ENCODE peak calls at places on chromosome 11, in six cellular contexts. One of them, this sample, is unnamed.

GRCh38 chr11:2781413-2782274 is 81.8 kb upstream of the KCNQ1OT1 start:
- DNase-seq in stimulated activated CD8-positive, alpha-beta memory T cell treated with anti-CD3 and anti-CD28 coated beads, Interleukin-12 subunit alpha, Interleukin-12 subunit beta, amount 100 ng/mL, for 4 hours: no peak
- DNase-seq in osteocyte: peak
- DNase-seq in stimulated activated CD4-positive, alpha-beta T cell treated with anti-CD3 and anti-CD28 coated beads, Interleukin-2, amount 100 ng/mL, for 24 hours: no peak
- DNase-seq in pancreas: peak
- DNase-seq in SJCRH30: no peak
- DNase-seq in this sample: peak

GRCh38 chr11:36333897-36334296 is 37.8 kb downstream of the PRR5L start:
- DNase-seq in stimulated activated CD8-positive, alpha-beta memory T cell treated with anti-CD3 and anti-CD28 coated beads, Interleukin-12 subunit alpha, Interleukin-12 subunit beta, amount 100 ng/mL, for 4 hours: no peak
- DNase-seq in osteocyte: no peak
- DNase-seq in stimulated activated CD4-positive, alpha-beta T cell treated with anti-CD3 and anti-CD28 coated beads, Interleukin-2, amount 100 ng/mL, for 24 hours: no peak
- DNase-seq in pancreas: no peak
- DNase-seq in SJCRH30: peak
- DNase-seq in this sample: peak

GRCh38 chr11:134976540-134976939 is 564.5 kb upstream of the B3GAT1 start:
- DNase-seq in stimulated activated CD8-positive, alpha-beta memory T cell treated with anti-CD3 and anti-CD28 coated beads, Interleukin-12 subunit alpha, Interleukin-12 subunit beta, amount 100 ng/mL, for 4 hours: no peak
- DNase-seq in osteocyte: no peak
- DNase-seq in stimulated activated CD4-positive, alpha-beta T cell treated with anti-CD3 and anti-CD28 coated beads, Interleukin-2, amount 100 ng/mL, for 24 hours: no peak
- DNase-seq in pancreas: no peak
- DNase-seq in SJCRH30: no peak
- DNase-seq in this sample: peak

GRCh38 chr11:46290598-46291309 is 13.3 kb downstream of the CREB3L1 start:
- DNase-seq in stimulated activated CD8-positive, alpha-beta memory T cell treated with anti-CD3 and anti-CD28 coated beads, Interleukin-12 subunit alpha, Interleukin-12 subunit beta, amount 100 ng/mL, for 4 hours: no peak
- DNase-seq in osteocyte: peak
- DNase-seq in stimulated activated CD4-positive, alpha-beta T cell treated with anti-CD3 and anti-CD28 coated beads, Interleukin-2, amount 100 ng/mL, for 24 hours: no peak
- DNase-seq in pancreas: peak
- DNase-seq in SJCRH30: peak
- DNase-seq in this sample: no peak

GRCh38 chr11:47961383-47961782 is 19.0 kb upstream of the PTPRJ start:
- DNase-seq in stimulated activated CD8-positive, alpha-beta memory T cell treated with anti-CD3 and anti-CD28 coated beads, Interleukin-12 subunit alpha, Interleukin-12 subunit beta, amount 100 ng/mL, for 4 hours: no peak
- DNase-seq in osteocyte: no peak
- DNase-seq in stimulated activated CD4-positive, alpha-beta T cell treated with anti-CD3 and anti-CD28 coated beads, Interleukin-2, amount 100 ng/mL, for 24 hours: no peak
- DNase-seq in pancreas: no peak
- DNase-seq in SJCRH30: no peak
- DNase-seq in this sample: no peak

GRCh38 chr11:59185412-59185811 is 13.5 kb downstream of the DTX4 start:
- DNase-seq in stimulated activated CD8-positive, alpha-beta memory T cell treated with anti-CD3 and anti-CD28 coated beads, Interleukin-12 subunit alpha, Interleukin-12 subunit beta, amount 100 ng/mL, for 4 hours: no peak
- DNase-seq in osteocyte: peak
- DNase-seq in stimulated activated CD4-positive, alpha-beta T cell treated with anti-CD3 and anti-CD28 coated beads, Interleukin-2, amount 100 ng/mL, for 24 hours: no peak
- DNase-seq in pancreas: no peak
- DNase-seq in SJCRH30: no peak
- DNase-seq in this sample: no peak

GRCh38 chr11:108561535-108561991 is 32.0 kb downstream of the EXPH5 start:
- DNase-seq in stimulated activated CD8-positive, alpha-beta memory T cell treated with anti-CD3 and anti-CD28 coated beads, Interleukin-12 subunit alpha, Interleukin-12 subunit beta, amount 100 ng/mL, for 4 hours: no peak
- DNase-seq in osteocyte: peak
- DNase-seq in stimulated activated CD4-positive, alpha-beta T cell treated with anti-CD3 and anti-CD28 coated beads, Interleukin-2, amount 100 ng/mL, for 24 hours: no peak
- DNase-seq in pancreas: no peak
- DNase-seq in SJCRH30: no peak
- DNase-seq in this sample: no peak

GRCh38 chr11:38460901-38461300 is 1862.9 kb upstream of the RAG2 start:
- DNase-seq in stimulated activated CD8-positive, alpha-beta memory T cell treated with anti-CD3 and anti-CD28 coated beads, Interleukin-12 subunit alpha, Interleukin-12 subunit beta, amount 100 ng/mL, for 4 hours: no peak
- DNase-seq in osteocyte: peak
- DNase-seq in stimulated activated CD4-positive, alpha-beta T cell treated with anti-CD3 and anti-CD28 coated beads, Interleukin-2, amount 100 ng/mL, for 24 hours: no peak
- DNase-seq in pancreas: no peak
- DNase-seq in SJCRH30: peak
- DNase-seq in this sample: no peak

GRCh38 chr11:69366591-69366990 is 72.6 kb downstream of the MYEOV start:
- DNase-seq in stimulated activated CD8-positive, alpha-beta memory T cell treated with anti-CD3 and anti-CD28 coated beads, Interleukin-12 subunit alpha, Interleukin-12 subunit beta, amount 100 ng/mL, for 4 hours: no peak
- DNase-seq in osteocyte: no peak
- DNase-seq in stimulated activated CD4-positive, alpha-beta T cell treated with anti-CD3 and anti-CD28 coated beads, Interleukin-2, amount 100 ng/mL, for 24 hours: no peak
- DNase-seq in pancreas: no peak
- DNase-seq in SJCRH30: no peak
- DNase-seq in this sample: peak

GRCh38 chr11:97667057-97667456 is 1277.2 kb downstream of the JRKL start:
- DNase-seq in stimulated activated CD8-positive, alpha-beta memory T cell treated with anti-CD3 and anti-CD28 coated beads, Interleukin-12 subunit alpha, Interleukin-12 subunit beta, amount 100 ng/mL, for 4 hours: no peak
- DNase-seq in osteocyte: no peak
- DNase-seq in stimulated activated CD4-positive, alpha-beta T cell treated with anti-CD3 and anti-CD28 coated beads, Interleukin-2, amount 100 ng/mL, for 24 hours: no peak
- DNase-seq in pancreas: no peak
- DNase-seq in SJCRH30: no peak
- DNase-seq in this sample: no peak

GRCh38 chr11:2093575-2094353 is 45.4 kb downstream of the IGF2 start:
- DNase-seq in stimulated activated CD8-positive, alpha-beta memory T cell treated with anti-CD3 and anti-CD28 coated beads, Interleukin-12 subunit alpha, Interleukin-12 subunit beta, amount 100 ng/mL, for 4 hours: no peak
- DNase-seq in osteocyte: no peak
- DNase-seq in stimulated activated CD4-positive, alpha-beta T cell treated with anti-CD3 and anti-CD28 coated beads, Interleukin-2, amount 100 ng/mL, for 24 hours: no peak
- DNase-seq in pancreas: peak
- DNase-seq in SJCRH30: peak
- DNase-seq in this sample: no peak

GRCh38 chr11:112270551-112271180 is 10.0 kb upstream of the PLET1 start:
- DNase-seq in stimulated activated CD8-positive, alpha-beta memory T cell treated with anti-CD3 and anti-CD28 coated beads, Interleukin-12 subunit alpha, Interleukin-12 subunit beta, amount 100 ng/mL, for 4 hours: no peak
- DNase-seq in osteocyte: no peak
- DNase-seq in stimulated activated CD4-positive, alpha-beta T cell treated with anti-CD3 and anti-CD28 coated beads, Interleukin-2, amount 100 ng/mL, for 24 hours: no peak
- DNase-seq in pancreas: no peak
- DNase-seq in SJCRH30: no peak
- DNase-seq in this sample: no peak

GRCh38 chr11:131969261-131969660 is 598.8 kb downstream of the NTM start:
- DNase-seq in stimulated activated CD8-positive, alpha-beta memory T cell treated with anti-CD3 and anti-CD28 coated beads, Interleukin-12 subunit alpha, Interleukin-12 subunit beta, amount 100 ng/mL, for 4 hours: no peak
- DNase-seq in osteocyte: no peak
- DNase-seq in stimulated activated CD4-positive, alpha-beta T cell treated with anti-CD3 and anti-CD28 coated beads, Interleukin-2, amount 100 ng/mL, for 24 hours: no peak
- DNase-seq in pancreas: no peak
- DNase-seq in SJCRH30: no peak
- DNase-seq in this sample: no peak

GRCh38 chr11:17414317-17414737 is 25.9 kb upstream of the KCNJ11 start:
- DNase-seq in stimulated activated CD8-positive, alpha-beta memory T cell treated with anti-CD3 and anti-CD28 coated beads, Interleukin-12 subunit alpha, Interleukin-12 subunit beta, amount 100 ng/mL, for 4 hours: no peak
- DNase-seq in osteocyte: no peak
- DNase-seq in stimulated activated CD4-positive, alpha-beta T cell treated with anti-CD3 and anti-CD28 coated beads, Interleukin-2, amount 100 ng/mL, for 24 hours: no peak
- DNase-seq in pancreas: peak
- DNase-seq in SJCRH30: no peak
- DNase-seq in this sample: no peak

GRCh38 chr11:129333873-129334272 is 41.8 kb upstream of the BARX2 start:
- DNase-seq in stimulated activated CD8-positive, alpha-beta memory T cell treated with anti-CD3 and anti-CD28 coated beads, Interleukin-12 subunit alpha, Interleukin-12 subunit beta, amount 100 ng/mL, for 4 hours: no peak
- DNase-seq in osteocyte: no peak
- DNase-seq in stimulated activated CD4-positive, alpha-beta T cell treated with anti-CD3 and anti-CD28 coated beads, Interleukin-2, amount 100 ng/mL, for 24 hours: no peak
- DNase-seq in pancreas: no peak
- DNase-seq in SJCRH30: peak
- DNase-seq in this sample: no peak

GRCh38 chr11:1150769-1151365 is 6.9 kb upstream of the MUC5AC start:
- DNase-seq in stimulated activated CD8-positive, alpha-beta memory T cell treated with anti-CD3 and anti-CD28 coated beads, Interleukin-12 subunit alpha, Interleukin-12 subunit beta, amount 100 ng/mL, for 4 hours: no peak
- DNase-seq in osteocyte: no peak
- DNase-seq in stimulated activated CD4-positive, alpha-beta T cell treated with anti-CD3 and anti-CD28 coated beads, Interleukin-2, amount 100 ng/mL, for 24 hours: no peak
- DNase-seq in pancreas: peak
- DNase-seq in SJCRH30: no peak
- DNase-seq in this sample: no peak

GRCh38 chr11:46445192-46445591 is 53.6 kb upstream of the CHRM4 start:
- DNase-seq in stimulated activated CD8-positive, alpha-beta memory T cell treated with anti-CD3 and anti-CD28 coated beads, Interleukin-12 subunit alpha, Interleukin-12 subunit beta, amount 100 ng/mL, for 4 hours: no peak
- DNase-seq in osteocyte: no peak
- DNase-seq in stimulated activated CD4-positive, alpha-beta T cell treated with anti-CD3 and anti-CD28 coated beads, Interleukin-2, amount 100 ng/mL, for 24 hours: no peak
- DNase-seq in pancreas: no peak
- DNase-seq in SJCRH30: no peak
- DNase-seq in this sample: no peak

GRCh38 chr11:19988598-19988997 is 171.7 kb downstream of the DBX1 start:
- DNase-seq in stimulated activated CD8-positive, alpha-beta memory T cell treated with anti-CD3 and anti-CD28 coated beads, Interleukin-12 subunit alpha, Interleukin-12 subunit beta, amount 100 ng/mL, for 4 hours: no peak
- DNase-seq in osteocyte: no peak
- DNase-seq in stimulated activated CD4-positive, alpha-beta T cell treated with anti-CD3 and anti-CD28 coated beads, Interleukin-2, amount 100 ng/mL, for 24 hours: no peak
- DNase-seq in pancreas: no peak
- DNase-seq in SJCRH30: no peak
- DNase-seq in this sample: no peak

GRCh38 chr11:63837027-63837688 is 1.8 kb upstream of the MARK2 start:
- DNase-seq in stimulated activated CD8-positive, alpha-beta memory T cell treated with anti-CD3 and anti-CD28 coated beads, Interleukin-12 subunit alpha, Interleukin-12 subunit beta, amount 100 ng/mL, for 4 hours: peak
- DNase-seq in osteocyte: peak
- DNase-seq in stimulated activated CD4-positive, alpha-beta T cell treated with anti-CD3 and anti-CD28 coated beads, Interleukin-2, amount 100 ng/mL, for 24 hours: peak
- DNase-seq in pancreas: peak
- DNase-seq in SJCRH30: peak
- DNase-seq in this sample: peak

GRCh38 chr11:109123811-109124787 is 297.9 kb upstream of the C11orf87 start:
- DNase-seq in stimulated activated CD8-positive, alpha-beta memory T cell treated with anti-CD3 and anti-CD28 coated beads, Interleukin-12 subunit alpha, Interleukin-12 subunit beta, amount 100 ng/mL, for 4 hours: no peak
- DNase-seq in osteocyte: no peak
- DNase-seq in stimulated activated CD4-positive, alpha-beta T cell treated with anti-CD3 and anti-CD28 coated beads, Interleukin-2, amount 100 ng/mL, for 24 hours: no peak
- DNase-seq in pancreas: no peak
- DNase-seq in SJCRH30: peak
- DNase-seq in this sample: no peak

GRCh38 chr11:12271241-12271640 is 106.1 kb upstream of the PARVA start:
- DNase-seq in stimulated activated CD8-positive, alpha-beta memory T cell treated with anti-CD3 and anti-CD28 coated beads, Interleukin-12 subunit alpha, Interleukin-12 subunit beta, amount 100 ng/mL, for 4 hours: no peak
- DNase-seq in osteocyte: no peak
- DNase-seq in stimulated activated CD4-positive, alpha-beta T cell treated with anti-CD3 and anti-CD28 coated beads, Interleukin-2, amount 100 ng/mL, for 24 hours: no peak
- DNase-seq in pancreas: no peak
- DNase-seq in SJCRH30: no peak
- DNase-seq in this sample: no peak

GRCh38 chr11:118436639-118437045 is 350 bp downstream of the KMT2A start:
- DNase-seq in stimulated activated CD8-positive, alpha-beta memory T cell treated with anti-CD3 and anti-CD28 coated beads, Interleukin-12 subunit alpha, Interleukin-12 subunit beta, amount 100 ng/mL, for 4 hours: peak
- DNase-seq in osteocyte: no peak
- DNase-seq in stimulated activated CD4-positive, alpha-beta T cell treated with anti-CD3 and anti-CD28 coated beads, Interleukin-2, amount 100 ng/mL, for 24 hours: peak
- DNase-seq in pancreas: no peak
- DNase-seq in SJCRH30: peak
- DNase-seq in this sample: no peak

GRCh38 chr11:2826679-2827056 is 58.9 kb downstream of the CDKN1C start:
- DNase-seq in stimulated activated CD8-positive, alpha-beta memory T cell treated with anti-CD3 and anti-CD28 coated beads, Interleukin-12 subunit alpha, Interleukin-12 subunit beta, amount 100 ng/mL, for 4 hours: no peak
- DNase-seq in osteocyte: no peak
- DNase-seq in stimulated activated CD4-positive, alpha-beta T cell treated with anti-CD3 and anti-CD28 coated beads, Interleukin-2, amount 100 ng/mL, for 24 hours: no peak
- DNase-seq in pancreas: peak
- DNase-seq in SJCRH30: no peak
- DNase-seq in this sample: no peak

This sample was measured in esophagus muscularis mucosa.